ENCODE peak calls at places on chromosome 20, in nine cellular contexts. One of them, this sample, is unnamed.

GRCh38 chr20:58552366-58552934 is 37.3 kb upstream of the APCDD1L start:
- DNase-seq in fibroblast of pulmonary artery: no peak
- DNase-seq in GM20000: no peak
- DNase-seq in T1000: no peak
- DNase-seq in ovary: no peak
- DNase-seq in M059J: no peak
- DNase-seq in sciatic nerve: no peak
- DNase-seq in GM10248: no peak
- DNase-seq in activated T-helper 1 cell treated with anti-CD3 and anti-CD28 coated beads, Interleukin-2, amount 50 U/mL, for 16 hours: no peak
- DNase-seq in this sample: no peak

GRCh38 chr20:25084616-25085187 is 2.8 kb upstream of the VSX1 start:
- DNase-seq in fibroblast of pulmonary artery: no peak
- DNase-seq in GM20000: no peak
- DNase-seq in GM10248: no peak
- DNase-seq in ovary: no peak
- DNase-seq in activated T-helper 1 cell treated with anti-CD3 and anti-CD28 coated beads, Interleukin-2, amount 50 U/mL, for 16 hours: no peak
- DNase-seq in T1000: no peak
- DNase-seq in sciatic nerve: no peak
- DNase-seq in M059J: no peak
- DNase-seq in this sample: no peak

GRCh38 chr20:61911824-61912223 is 153.9 kb downstream of the TAF4 start:
- DNase-seq in GM10248: no peak
- DNase-seq in T1000: no peak
- DNase-seq in GM20000: no peak
- DNase-seq in fibroblast of pulmonary artery: no peak
- DNase-seq in sciatic nerve: no peak
- DNase-seq in activated T-helper 1 cell treated with anti-CD3 and anti-CD28 coated beads, Interleukin-2, amount 50 U/mL, for 16 hours: no peak
- DNase-seq in ovary: no peak
- DNase-seq in M059J: no peak
- DNase-seq in this sample: no peak

GRCh38 chr20:10710995-10711775 is 37.4 kb upstream of the JAG1 start:
- DNase-seq in T1000: no peak
- DNase-seq in GM20000: no peak
- DNase-seq in ovary: no peak
- DNase-seq in GM10248: no peak
- DNase-seq in sciatic nerve: no peak
- DNase-seq in activated T-helper 1 cell treated with anti-CD3 and anti-CD28 coated beads, Interleukin-2, amount 50 U/mL, for 16 hours: no peak
- DNase-seq in fibroblast of pulmonary artery: no peak
- DNase-seq in M059J: peak
- DNase-seq in this sample: no peak

GRCh38 chr20:8901237-8902025 is 167.5 kb upstream of the PLCB4 start:
- DNase-seq in activated T-helper 1 cell treated with anti-CD3 and anti-CD28 coated beads, Interleukin-2, amount 50 U/mL, for 16 hours: no peak
- DNase-seq in M059J: no peak
- DNase-seq in GM20000: no peak
- DNase-seq in sciatic nerve: no peak
- DNase-seq in T1000: no peak
- DNase-seq in ovary: peak
- DNase-seq in GM10248: no peak
- DNase-seq in fibroblast of pulmonary artery: no peak
- DNase-seq in this sample: no peak

GRCh38 chr20:33672426-33673114 is 1.7 kb downstream of the NECAB3 start:
- DNase-seq in GM20000: no peak
- DNase-seq in ovary: peak
- DNase-seq in M059J: no peak
- DNase-seq in sciatic nerve: no peak
- DNase-seq in fibroblast of pulmonary artery: no peak
- DNase-seq in activated T-helper 1 cell treated with anti-CD3 and anti-CD28 coated beads, Interleukin-2, amount 50 U/mL, for 16 hours: no peak
- DNase-seq in T1000: no peak
- DNase-seq in GM10248: no peak
- DNase-seq in this sample: no peak

GRCh38 chr20:50710492-50711063 is 19.2 kb upstream of the RIPOR3 start:
- DNase-seq in activated T-helper 1 cell treated with anti-CD3 and anti-CD28 coated beads, Interleukin-2, amount 50 U/mL, for 16 hours: no peak
- DNase-seq in M059J: peak
- DNase-seq in GM10248: no peak
- DNase-seq in ovary: no peak
- DNase-seq in fibroblast of pulmonary artery: peak
- DNase-seq in sciatic nerve: no peak
- DNase-seq in T1000: no peak
- DNase-seq in GM20000: no peak
- DNase-seq in this sample: no peak

GRCh38 chr20:5586720-5587119 is 163.5 kb upstream of the SHLD1 start:
- DNase-seq in GM10248: no peak
- DNase-seq in activated T-helper 1 cell treated with anti-CD3 and anti-CD28 coated beads, Interleukin-2, amount 50 U/mL, for 16 hours: no peak
- DNase-seq in sciatic nerve: no peak
- DNase-seq in M059J: no peak
- DNase-seq in fibroblast of pulmonary artery: no peak
- DNase-seq in ovary: no peak
- DNase-seq in GM20000: no peak
- DNase-seq in T1000: no peak
- DNase-seq in this sample: no peak

GRCh38 chr20:24002896-24003295 is 14.3 kb upstream of the GGTLC1 start:
- DNase-seq in GM10248: no peak
- DNase-seq in ovary: no peak
- DNase-seq in GM20000: no peak
- DNase-seq in fibroblast of pulmonary artery: no peak
- DNase-seq in M059J: no peak
- DNase-seq in T1000: no peak
- DNase-seq in activated T-helper 1 cell treated with anti-CD3 and anti-CD28 coated beads, Interleukin-2, amount 50 U/mL, for 16 hours: no peak
- DNase-seq in sciatic nerve: no peak
- DNase-seq in this sample: no peak

GRCh38 chr20:43460172-43460829 is 2.6 kb downstream of the SRSF6 start:
- DNase-seq in GM10248: no peak
- DNase-seq in M059J: no peak
- DNase-seq in sciatic nerve: no peak
- DNase-seq in activated T-helper 1 cell treated with anti-CD3 and anti-CD28 coated beads, Interleukin-2, amount 50 U/mL, for 16 hours: no peak
- DNase-seq in fibroblast of pulmonary artery: no peak
- DNase-seq in ovary: no peak
- DNase-seq in T1000: no peak
- DNase-seq in GM20000: no peak
- DNase-seq in this sample: no peak

GRCh38 chr20:61135266-61135665 is 116.8 kb upstream of the CDH4 start:
- DNase-seq in T1000: no peak
- DNase-seq in M059J: no peak
- DNase-seq in GM10248: no peak
- DNase-seq in sciatic nerve: no peak
- DNase-seq in fibroblast of pulmonary artery: no peak
- DNase-seq in ovary: no peak
- DNase-seq in activated T-helper 1 cell treated with anti-CD3 and anti-CD28 coated beads, Interleukin-2, amount 50 U/mL, for 16 hours: no peak
- DNase-seq in GM20000: no peak
- DNase-seq in this sample: no peak

GRCh38 chr20:62321521-62321948 is 18.7 kb downstream of the ADRM1 start:
- DNase-seq in sciatic nerve: no peak
- DNase-seq in ovary: no peak
- DNase-seq in activated T-helper 1 cell treated with anti-CD3 and anti-CD28 coated beads, Interleukin-2, amount 50 U/mL, for 16 hours: no peak
- DNase-seq in GM20000: peak
- DNase-seq in GM10248: peak
- DNase-seq in fibroblast of pulmonary artery: no peak
- DNase-seq in M059J: no peak
- DNase-seq in T1000: peak
- DNase-seq in this sample: peak

GRCh38 chr20:46211331-46211722 is 93.2 kb downstream of the CD40 start:
- DNase-seq in GM20000: no peak
- DNase-seq in GM10248: no peak
- DNase-seq in sciatic nerve: no peak
- DNase-seq in ovary: no peak
- DNase-seq in T1000: no peak
- DNase-seq in M059J: no peak
- DNase-seq in fibroblast of pulmonary artery: no peak
- DNase-seq in activated T-helper 1 cell treated with anti-CD3 and anti-CD28 coated beads, Interleukin-2, amount 50 U/mL, for 16 hours: no peak
- DNase-seq in this sample: no peak

GRCh38 chr20:63129991-63130653 is 85.8 kb downstream of the YTHDF1 start:
- DNase-seq in ovary: no peak
- DNase-seq in sciatic nerve: peak
- DNase-seq in fibroblast of pulmonary artery: no peak
- DNase-seq in T1000: no peak
- DNase-seq in GM10248: no peak
- DNase-seq in activated T-helper 1 cell treated with anti-CD3 and anti-CD28 coated beads, Interleukin-2, amount 50 U/mL, for 16 hours: no peak
- DNase-seq in GM20000: no peak
- DNase-seq in M059J: no peak
- DNase-seq in this sample: no peak